ENCODE peak calls at places on chromosomes 5 and 9, in ten cellular contexts. Z is ACHN; O is occipital lobe; I is H4; S is ovary; F is pons; M is adipocyte; N is effector memory CD8-positive, alpha-beta T cell; U is sciatic nerve; P is left colon. B is an unnamed sample.

GRCh38 chr9:3857673-3858072 is 331.9 kb upstream of the RFX3 start:
- DNase-seq in Z (no peak), O (no peak), I (no peak), S (no peak), F (no peak), M (no peak), N (no peak), U (no peak), P (no peak), B (no peak)

GRCh38 chr5:127650022-127650421 is 1.1 kb downstream of the CTXN3 start:
- DNase-seq in Z (no peak), O (no peak), I (no peak), S (peak), F (no peak), M (peak), N (no peak), U (no peak), P (no peak), B (no peak)

GRCh38 chr9:89236955-89237573 is 58.4 kb upstream of the SHC3 start:
- DNase-seq in Z (no peak), O (no peak), I (no peak), S (no peak), F (no peak), M (no peak), N (no peak), U (no peak), P (no peak), B (no peak)

GRCh38 chr5:78958672-78959410 is 26.3 kb downstream of the ARSB start:
- DNase-seq in Z (no peak), O (no peak), I (no peak), S (no peak), F (no peak), M (no peak), N (no peak), U (no peak), P (no peak), B (no peak)

GRCh38 chr5:75523275-75523674 is 11.6 kb downstream of the POLK start:
- DNase-seq in Z (no peak), O (no peak), I (no peak), S (no peak), F (no peak), M (no peak), N (no peak), U (no peak), P (no peak), B (no peak)

GRCh38 chr5:180069589-180070247 is 1.8 kb downstream of the RNF130 start:
- DNase-seq in Z (no peak), O (peak), I (peak), S (no peak), F (peak), M (peak), N (no peak), U (no peak), P (no peak), B (peak)

GRCh38 chr5:179679014-179679674 is 1.7 kb downstream of the CBY3 start:
- DNase-seq in Z (no peak), O (no peak), I (no peak), S (peak), F (peak), M (peak), N (peak), U (peak), P (peak), B (peak)

GRCh38 chr5:82197550-82197949 is 80.6 kb downstream of the RPS23 start:
- DNase-seq in Z (no peak), O (no peak), I (no peak), S (no peak), F (no peak), M (no peak), N (no peak), U (no peak), P (no peak), B (no peak)

GRCh38 chr9:77291714-77292113 is 114.4 kb downstream of the VPS13A start:
- DNase-seq in Z (peak), O (no peak), I (peak), S (no peak), F (peak), M (peak), N (no peak), U (no peak), P (no peak), B (no peak)

GRCh38 chr5:107284822-107285510 is 385.8 kb downstream of the EFNA5 start:
- DNase-seq in Z (no peak), O (peak), I (peak), S (no peak), F (no peak), M (no peak), N (no peak), U (no peak), P (no peak), B (no peak)

B was measured in left lobe of liver.